ENCODE peak calls at places on chromosomes 6 and 20, in nine cellular contexts. X, G, P, V, K, J, N, T and B are unnamed samples.

GRCh38 chr6:162736933-162737332 is 9.2 kb downstream of the PACRG start:
- DNase-seq in G (no peak), J (no peak), V (no peak), P (no peak), N (no peak), X (no peak), K (no peak), T (no peak), B (no peak)

GRCh38 chr6:141077355-141078333 is 1055.1 kb upstream of the GJE1 start:
- DNase-seq in P (no peak), J (peak), V (no peak), T (no peak), K (no peak), N (no peak), X (peak), G (peak), B (no peak)

GRCh38 chr6:86937219-86938079 is at the start of gene HTR1E:
- DNase-seq in T (no peak), N (no peak), P (no peak), V (no peak), J (peak), G (no peak), X (no peak), K (no peak), B (no peak)

GRCh38 chr6:128711149-128711548 is 171.8 kb upstream of the LAMA2 start:
- DNase-seq in P (no peak), J (no peak), T (no peak), X (no peak), K (no peak), V (no peak), G (no peak), N (no peak), B (no peak)

GRCh38 chr6:34526241-34526972 is 29.7 kb downstream of the SPDEF start:
- DNase-seq in J (no peak), P (no peak), N (no peak), X (no peak), G (no peak), T (no peak), K (no peak), V (no peak), B (no peak)

GRCh38 chr20:3825526-3825925 is 5.2 kb downstream of the AP5S1 start:
- DNase-seq in G (no peak), P (no peak), X (no peak), N (no peak), J (no peak), T (no peak), V (no peak), K (no peak), B (no peak)

GRCh38 chr6:71602385-71602949 is 283.9 kb upstream of the RIMS1 start:
- DNase-seq in T (no peak), K (no peak), G (peak), N (no peak), X (no peak), P (no peak), V (peak), J (no peak), B (peak)

GRCh38 chr6:67952121-67952520 is 683.0 kb upstream of the ADGRB3 start:
- DNase-seq in K (no peak), N (no peak), G (peak), J (no peak), P (no peak), V (no peak), X (no peak), T (no peak), B (peak)

GRCh38 chr6:72348926-72349325 is 272.9 kb upstream of the KCNQ5 start:
- DNase-seq in J (no peak), X (no peak), P (no peak), T (no peak), N (no peak), K (no peak), G (peak), V (peak), B (peak)

GRCh38 chr20:62360854-62361798 is 6.0 kb downstream of the LAMA5 start:
- DNase-seq in V (no peak), J (no peak), N (no peak), K (no peak), X (no peak), T (peak), G (no peak), P (no peak), B (no peak)